ENCODE peak calls at places on chromosomes 16 and 17, in nine cellular contexts. V, B, F, L, N, K, P, H and J are unnamed samples.

GRCh38 chr17:4043862-4044261 is 79.6 kb upstream of the ATP2A3 start:
- DNase-seq in K (no peak), P (no peak), H (peak), V (no peak), N (no peak), L (no peak), B (no peak), F (no peak), J (no peak)

GRCh38 chr17:7477392-7478275 is 1.8 kb downstream of the ZBTB4 start:
- DNase-seq in V (peak), F (no peak), H (peak), K (no peak), N (no peak), P (peak), B (no peak), L (no peak), J (peak)

GRCh38 chr16:15613676-15614075 is 29.3 kb downstream of the MARF1 start:
- DNase-seq in H (no peak), P (peak), F (no peak), K (no peak), L (no peak), N (no peak), B (no peak), V (no peak), J (no peak)

GRCh38 chr17:608911-609882 is 105.4 kb downstream of the VPS53 start:
- DNase-seq in K (no peak), L (no peak), B (no peak), P (no peak), F (no peak), N (no peak), V (no peak), H (no peak), J (no peak)

GRCh38 chr17:42097691-42098661 is at the start of gene ZNF385C:
- DNase-seq in H (no peak), B (peak), N (peak), F (no peak), K (no peak), L (no peak), P (no peak), V (no peak), J (no peak)

GRCh38 chr17:57892820-57893595 is 43.2 kb upstream of the MRPS23 start:
- DNase-seq in K (peak), B (peak), P (peak), L (peak), H (peak), F (no peak), V (peak), N (no peak), J (no peak)

GRCh38 chr17:7548585-7549400 is at the start of gene TNFSF12:
- DNase-seq in N (no peak), P (peak), B (peak), V (peak), H (peak), K (peak), F (no peak), L (no peak), J (peak)

GRCh38 chr17:17080181-17080631 is 37.9 kb downstream of the MPRIP start:
- DNase-seq in F (no peak), K (no peak), P (no peak), L (no peak), N (no peak), B (no peak), V (no peak), H (peak), J (no peak)

GRCh38 chr16:2027024-2028010 is 615 bp downstream of the NHERF2 start:
- DNase-seq in F (no peak), L (no peak), H (peak), B (no peak), K (no peak), P (peak), V (peak), N (no peak), J (no peak)
- TF ChIP-seq CTCF in F (no peak), L (no peak), H (no peak), B (no peak), K (no peak), P (no peak), V (no peak), N (no peak), J (no peak)

DNA sequence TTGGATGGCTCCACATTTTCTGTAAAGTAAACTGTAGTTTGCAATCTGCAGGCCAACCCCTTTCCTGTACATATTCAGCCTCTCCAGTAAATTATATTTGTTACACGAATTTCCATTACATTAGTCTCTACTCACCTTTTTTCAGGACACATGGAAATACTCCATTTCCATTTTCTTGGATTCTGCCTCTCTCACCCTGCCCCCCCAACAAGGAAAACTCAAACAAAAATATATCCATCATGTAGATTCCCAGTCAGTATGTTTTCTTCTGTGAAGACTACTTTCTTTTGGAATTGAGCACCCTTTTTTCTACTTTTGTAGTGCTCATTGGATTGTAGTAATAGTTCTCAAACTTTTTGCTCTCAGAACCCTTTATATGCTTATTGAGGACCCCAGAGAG is 2.9 kb downstream of the PPM1D start:
- DNase-seq in P (no peak), K (no peak), V (no peak), N (no peak), F (no peak), H (no peak), L (no peak), B (no peak), J (no peak)
- TF ChIP-seq CTCF in P (no peak), K (no peak), V (no peak), N (no peak), F (no peak), H (no peak), L (no peak), B (no peak), J (no peak)

GRCh38 chr17:78135858-78136500 is 5.4 kb downstream of the TMC8 start:
- DNase-seq in P (no peak), H (no peak), F (no peak), B (no peak), V (no peak), N (no peak), L (no peak), K (no peak), J (no peak)

GRCh38 chr17:78132767-78133178 is 2.2 kb downstream of the TMC8 start:
- DNase-seq in L (no peak), B (no peak), N (no peak), H (no peak), P (no peak), V (no peak), K (no peak), F (no peak), J (no peak)

GRCh38 chr17:78133179-78133951 is 2.8 kb downstream of the TMC8 start:
- DNase-seq in V (peak), F (no peak), N (peak), B (no peak), P (no peak), H (no peak), L (no peak), K (no peak), J (no peak)

GRCh38 chr17:78134899-78135385 is 4.4 kb downstream of the TMC8 start:
- DNase-seq in L (no peak), H (no peak), P (no peak), K (no peak), F (no peak), B (no peak), N (no peak), V (no peak), J (no peak)

GRCh38 chr17:78133971-78134898 is 3.7 kb downstream of the TMC8 start:
- DNase-seq in B (peak), P (peak), N (peak), H (peak), V (peak), F (no peak), L (no peak), K (peak), J (no peak)
- TF ChIP-seq CTCF in B (peak), P (peak), N (peak), H (peak), V (peak), F (peak), L (no peak), K (peak), J (peak)

GRCh38 chr17:31508310-31509094 is 117.0 kb downstream of the RAB11FIP4 start:
- DNase-seq in V (no peak), K (no peak), H (peak), F (no peak), B (peak), P (no peak), N (no peak), L (no peak), J (no peak)
- TF ChIP-seq CTCF in V (no peak), K (peak), H (no peak), F (peak), B (peak), P (peak), N (peak), L (no peak), J (no peak)

DNA sequence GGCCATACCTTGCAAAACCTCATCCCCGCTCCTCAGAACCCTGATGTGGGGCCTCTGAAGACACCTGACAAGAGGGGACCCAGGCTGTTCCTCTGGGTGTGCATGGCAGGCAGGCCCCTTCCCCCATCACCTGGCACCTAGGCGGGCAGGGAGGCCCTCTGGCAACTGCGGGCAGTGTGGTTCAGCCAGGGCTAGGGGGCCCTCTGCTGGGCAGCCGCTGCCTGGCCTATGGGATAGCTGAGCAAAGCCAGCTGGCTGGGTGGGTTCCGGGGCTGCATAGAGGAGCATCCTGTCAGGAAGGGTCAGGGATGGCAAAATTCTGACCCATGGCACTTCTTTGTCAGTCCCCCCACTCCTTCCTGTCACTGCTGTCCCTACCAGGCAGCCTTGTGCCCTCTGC is 228.7 kb upstream of the ASIC2 start:
- DNase-seq in H (peak), V (no peak), P (no peak), L (no peak), F (no peak), B (peak), N (peak), K (no peak), J (no peak)
- TF ChIP-seq CTCF in H (no peak), V (peak), P (no peak), L (no peak), F (peak), B (peak), N (peak), K (peak), J (no peak)

DNA sequence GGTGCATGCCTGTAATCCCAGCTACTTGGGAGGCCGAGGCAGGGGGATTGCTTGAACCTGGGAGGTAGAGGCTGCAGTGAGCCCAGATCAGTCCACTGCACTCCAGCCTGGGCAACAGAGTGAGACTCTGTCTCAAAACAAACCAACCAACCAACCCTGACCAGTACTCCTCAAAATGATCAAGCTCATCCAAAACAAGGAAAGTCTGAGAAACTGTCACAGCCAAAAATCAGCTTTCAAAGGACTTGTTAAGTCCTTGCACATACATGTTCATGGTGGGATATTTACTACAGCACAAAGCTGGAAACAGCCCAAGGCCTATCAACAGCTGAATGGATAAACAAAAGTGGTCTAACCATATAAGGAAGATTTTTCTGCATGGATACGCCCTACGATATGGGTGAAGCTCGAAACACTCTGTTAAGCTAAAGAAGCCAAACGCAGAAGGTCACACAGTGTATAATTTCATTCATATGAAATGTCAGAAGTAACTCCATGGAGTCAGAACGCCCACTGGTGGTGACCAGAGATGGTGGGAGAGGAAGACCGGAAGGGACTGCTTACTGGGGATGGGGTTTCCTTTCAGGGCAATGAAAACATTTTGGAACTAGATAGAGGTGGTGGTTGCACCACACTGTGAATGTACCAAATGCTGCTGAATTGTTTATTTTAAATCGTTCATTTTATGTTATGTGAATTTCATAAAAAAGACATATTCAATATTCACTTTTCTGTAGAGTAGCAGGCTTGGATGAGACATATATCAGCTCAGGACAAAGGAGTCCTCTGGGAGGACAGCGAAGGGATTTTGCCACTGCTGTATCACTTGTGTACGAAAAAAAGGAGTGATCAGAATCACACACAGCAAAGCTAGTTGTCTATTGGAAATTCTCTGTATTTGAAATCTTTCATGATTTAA is 17.7 kb downstream of the CCL17 start:
- DNase-seq in K (peak), B (peak), L (no peak), N (peak), P (peak), V (peak), H (peak), F (no peak), J (no peak)
- TF ChIP-seq CTCF in K (peak), B (peak), L (peak), N (peak), P (peak), V (peak), H (peak), F (peak), J (peak)

DNA sequence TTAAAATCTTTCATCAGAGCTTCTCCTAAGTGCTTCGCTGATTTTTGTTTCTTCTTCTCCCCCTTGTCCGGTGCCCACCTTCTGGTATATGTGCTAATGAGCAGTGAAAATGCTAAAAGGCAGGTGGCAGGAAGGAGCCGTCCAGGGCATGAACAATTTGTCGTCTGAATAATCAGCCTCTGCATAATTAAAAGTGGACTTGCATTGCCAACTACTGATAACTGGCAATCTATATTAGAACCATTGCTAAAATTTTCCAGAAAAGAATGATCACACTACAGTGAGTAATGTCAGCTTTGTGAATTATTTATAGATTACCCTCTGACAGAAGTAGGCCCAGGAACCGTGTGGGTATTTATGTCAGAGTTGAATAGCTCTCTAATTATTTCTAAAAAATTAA is 28.1 kb downstream of the SERPINF1 start:
- DNase-seq in L (no peak), H (no peak), B (no peak), V (no peak), P (no peak), N (no peak), K (no peak), F (no peak), J (no peak)
- TF ChIP-seq CTCF in L (no peak), H (no peak), B (no peak), V (peak), P (no peak), N (no peak), K (no peak), F (no peak), J (no peak)

GRCh38 chr17:35170968-35171771 is 23.0 kb downstream of the SLC35G3 start:
- DNase-seq in H (no peak), K (no peak), N (no peak), V (no peak), P (peak), F (no peak), L (no peak), B (no peak), J (no peak)
- TF ChIP-seq CTCF in H (no peak), K (no peak), N (no peak), V (peak), P (peak), F (no peak), L (no peak), B (no peak), J (no peak)

DNA sequence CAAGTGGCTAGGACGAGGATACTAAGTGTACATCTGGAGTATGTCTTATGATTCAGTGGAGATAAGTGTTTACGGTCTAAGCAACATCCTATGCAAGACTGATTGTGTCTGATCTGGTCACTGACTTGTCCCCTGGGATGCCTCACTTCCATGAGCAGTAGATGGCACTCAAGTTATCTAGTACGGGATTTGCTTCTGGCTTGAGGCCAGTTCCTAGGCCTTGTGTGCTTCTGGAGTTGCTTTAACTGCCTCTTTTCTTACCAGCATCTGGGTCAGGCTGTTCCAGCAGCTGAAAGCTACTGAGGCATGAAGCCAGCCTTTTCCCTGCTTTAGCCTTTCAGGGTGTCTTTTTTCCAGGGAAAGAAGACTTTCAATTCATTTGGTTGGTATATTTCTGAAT is 23.0 kb downstream of the SUPT6H start:
- DNase-seq in L (no peak), V (no peak), B (no peak), N (peak), P (no peak), K (no peak), F (no peak), H (no peak), J (no peak)
- TF ChIP-seq CTCF in L (no peak), V (peak), B (no peak), N (peak), P (peak), K (no peak), F (no peak), H (no peak), J (no peak)

GRCh38 chr16:66946974-66947301 is 11.6 kb downstream of the CES2 start:
- DNase-seq in B (no peak), H (no peak), P (no peak), L (no peak), K (no peak), F (no peak), N (no peak), V (no peak), J (no peak)
- TF ChIP-seq CTCF in B (no peak), H (no peak), P (no peak), L (no peak), K (no peak), F (no peak), N (no peak), V (no peak), J (no peak)